ENCODE peak calls at places on chromosomes 4 and X, in four cellular contexts. Z is fibroblast of lung, F is CD14-positive monocyte, L is SHP77. V is an unnamed sample.

GRCh38 chr4:185395255-185395955 is at the start of gene LRP2BP:
- DNase-seq in L (no peak), Z (no peak), F (no peak), V (no peak)

GRCh38 chr4:2427383-2428334 is 8.9 kb downstream of the CFAP99 start:
- DNase-seq in Z (no peak), L (no peak), F (no peak), V (no peak)

GRCh38 chr4:143185253-143186107 is 763 bp downstream of the USP38 start:
- DNase-seq in L (no peak), Z (peak), F (peak), V (no peak)

GRCh38 chr4:176425035-176425434 is 105.3 kb downstream of the SPCS3 start:
- DNase-seq in F (no peak), Z (peak), L (no peak), V (no peak)

GRCh38 chr4:9979101-9979815 is 42.0 kb downstream of the SLC2A9 start:
- DNase-seq in L (no peak), Z (no peak), F (no peak), V (peak)

GRCh38 chr4:10762541-10762940 is 78.0 kb upstream of the CLNK start:
- DNase-seq in F (no peak), Z (peak), L (peak), V (peak)

GRCh38 chr4:8762951-8763735 is 108.5 kb downstream of the HMX1 start:
- DNase-seq in L (no peak), F (peak), Z (no peak), V (no peak)

GRCh38 chr4:23327120-23327519 is 562.7 kb downstream of the PPARGC1A start:
- DNase-seq in F (no peak), L (no peak), Z (peak), V (no peak)

GRCh38 chrX:14398725-14399124 is 130.6 kb upstream of the GLRA2 start:
- DNase-seq in Z (no peak), F (no peak), L (no peak), V (no peak)

V was measured in NCI-H2107.